ENCODE peak calls at places on chromosomes 12 and 14, in eight cellular contexts. I, L, Q, P, A, K, D and X are unnamed samples.

GRCh38 chr12:59649203-59649602 is 53.4 kb downstream of the SLC16A7 start:
- DNase-seq in D (no peak), L (no peak), Q (no peak), K (no peak), P (no peak), A (no peak), I (no peak), X (no peak)

GRCh38 chr12:3837049-3837448 is 36.1 kb downstream of the PARP11 start:
- DNase-seq in D (no peak), A (peak), P (no peak), Q (no peak), L (no peak), I (no peak), K (peak), X (no peak)

GRCh38 chr12:49970658-49971057 is 2.1 kb upstream of the AQP6 start:
- DNase-seq in A (no peak), L (peak), D (no peak), Q (no peak), I (no peak), K (no peak), P (no peak), X (no peak)

GRCh38 chr12:117053597-117054201 is 45.5 kb downstream of the TESC start:
- DNase-seq in K (no peak), D (no peak), P (no peak), Q (no peak), L (no peak), I (no peak), A (no peak), X (no peak)

GRCh38 chr14:44453433-44454171 is 53.5 kb downstream of the FSCB start:
- DNase-seq in D (no peak), Q (no peak), I (no peak), P (no peak), A (no peak), L (no peak), K (no peak), X (no peak)

GRCh38 chr14:68476212-68476964 is 316.5 kb downstream of the ZFP36L1 start:
- DNase-seq in Q (peak), L (no peak), K (no peak), I (no peak), A (peak), D (no peak), P (peak), X (no peak)

GRCh38 chr12:76144253-76144564 is 59.7 kb upstream of the NAP1L1 start:
- DNase-seq in Q (no peak), L (no peak), I (no peak), P (no peak), D (no peak), K (peak), A (no peak), X (no peak)

GRCh38 chr14:34713681-34714319 is 593 bp downstream of the CFL2 start:
- DNase-seq in P (no peak), A (peak), I (peak), D (no peak), Q (peak), L (no peak), K (peak), X (no peak)

GRCh38 chr12:67991158-67991557 is 1.9 kb downstream of the IFNG-AS1 start:
- DNase-seq in L (no peak), D (no peak), K (no peak), A (no peak), I (no peak), Q (no peak), P (no peak), X (no peak)

GRCh38 chr12:79127268-79127895 is 262.8 kb downstream of the SYT1 start:
- DNase-seq in I (no peak), Q (no peak), A (no peak), K (no peak), P (no peak), L (no peak), D (no peak), X (no peak)

GRCh38 chr12:6426882-6427671 is 17.7 kb upstream of the CD27 start:
- DNase-seq in A (no peak), K (no peak), L (peak), P (peak), D (no peak), I (peak), Q (no peak), X (no peak)

GRCh38 chr14:83164016-83164415 is 1630.4 kb upstream of the SEL1L start:
- DNase-seq in P (no peak), I (no peak), K (peak), D (no peak), A (no peak), Q (no peak), L (no peak), X (no peak)

GRCh38 chr14:84312551-84312950 is 1217.4 kb upstream of the FLRT2 start:
- DNase-seq in K (no peak), Q (no peak), P (no peak), I (no peak), L (no peak), D (no peak), A (no peak), X (no peak)

GRCh38 chr14:93207468-93208308 is 632 bp downstream of the UBR7 start:
- DNase-seq in P (no peak), Q (no peak), A (peak), K (peak), I (no peak), L (peak), D (peak), X (peak)

GRCh38 chr12:77685112-77685511 is 145.6 kb upstream of the NAV3 start:
- DNase-seq in A (peak), P (peak), D (peak), Q (peak), I (peak), K (peak), L (no peak), X (peak)

GRCh38 chr14:61322799-61323290 is 1.5 kb downstream of the PRKCH start:
- DNase-seq in Q (no peak), D (no peak), P (no peak), A (peak), L (no peak), I (no peak), K (peak), X (no peak)

GRCh38 chr14:91927216-91927615 is 20.3 kb downstream of the FBLN5 start:
- DNase-seq in L (no peak), I (no peak), Q (no peak), P (no peak), A (no peak), K (no peak), D (no peak), X (no peak)

GRCh38 chr14:97602438-97603117 is 805.4 kb downstream of the VRK1 start:
- DNase-seq in A (no peak), K (no peak), L (no peak), Q (no peak), D (no peak), P (no peak), I (no peak), X (peak)

GRCh38 chr14:45649051-45649450 is 396.0 kb upstream of the MIS18BP1 start:
- DNase-seq in D (no peak), A (no peak), P (no peak), L (no peak), Q (no peak), I (no peak), K (no peak), X (no peak)

GRCh38 chr14:52025952-52026510 is 36.7 kb downstream of the RTRAF start:
- DNase-seq in P (no peak), D (no peak), I (no peak), K (peak), Q (no peak), A (no peak), L (no peak), X (no peak)

GRCh38 chr14:59187802-59188460 is 536 bp upstream of the DAAM1 start:
- DNase-seq in K (peak), Q (peak), I (no peak), D (peak), A (peak), P (peak), L (peak), X (peak)

GRCh38 chr12:88553941-88554658 is 26.2 kb downstream of the KITLG start:
- DNase-seq in K (peak), A (no peak), D (no peak), I (no peak), P (no peak), L (no peak), Q (no peak), X (no peak)

GRCh38 chr12:21438643-21439042 is 1.2 kb downstream of the PYROXD1 start:
- DNase-seq in A (no peak), K (no peak), I (no peak), L (no peak), Q (no peak), D (no peak), P (no peak), X (no peak)

GRCh38 chr12:89263153-89263552 is 89.1 kb downstream of the DUSP6 start:
- DNase-seq in I (no peak), K (no peak), A (no peak), L (no peak), D (no peak), P (no peak), Q (no peak), X (no peak)

GRCh38 chr12:402127-402456 is 648 bp downstream of the CCDC77 start:
- DNase-seq in L (no peak), K (peak), P (no peak), D (peak), A (peak), I (no peak), Q (no peak), X (peak)

GRCh38 chr14:50955373-50956043 is 11.2 kb upstream of the PYGL start:
- DNase-seq in I (no peak), P (no peak), K (peak), L (no peak), Q (peak), D (peak), A (peak), X (peak)

GRCh38 chr14:37796703-37797416 is 201.4 kb downstream of the TTC6 start:
- DNase-seq in A (no peak), P (no peak), K (no peak), D (no peak), Q (no peak), L (no peak), I (no peak), X (no peak)

GRCh38 chr14:60095781-60096450 is 4.2 kb downstream of the PCNX4 start:
- DNase-seq in K (no peak), A (no peak), Q (no peak), L (no peak), I (no peak), D (no peak), P (no peak), X (no peak)

GRCh38 chr12:130335517-130336392 is 1.9 kb upstream of the PIWIL1 start:
- DNase-seq in K (peak), A (peak), Q (no peak), I (no peak), D (no peak), L (no peak), P (no peak), X (peak)

GRCh38 chr12:34033628-34034296 is 11.5 kb downstream of the ALG10 start:
- DNase-seq in L (no peak), P (no peak), A (peak), I (no peak), K (peak), D (no peak), Q (no peak), X (no peak)

GRCh38 chr14:63275611-63276010 is 43.1 kb downstream of the GPHB5 start:
- DNase-seq in K (no peak), I (no peak), L (no peak), A (peak), P (no peak), Q (no peak), D (no peak), X (no peak)

GRCh38 chr14:84409435-84409834 is 1120.5 kb upstream of the FLRT2 start:
- DNase-seq in K (no peak), I (no peak), D (no peak), A (no peak), P (no peak), Q (no peak), L (no peak), X (no peak)

GRCh38 chr14:52370406-52370911 is 56.3 kb downstream of the PTGER2 start:
- DNase-seq in Q (no peak), D (no peak), I (no peak), K (no peak), L (no peak), P (no peak), A (no peak), X (no peak)

GRCh38 chr12:13596714-13597113 is 384.7 kb downstream of the GRIN2B start:
- DNase-seq in L (no peak), A (no peak), K (no peak), Q (no peak), D (no peak), I (no peak), P (no peak), X (no peak)

GRCh38 chr12:112967306-112967705 is 11.0 kb upstream of the OAS2 start:
- DNase-seq in K (no peak), L (no peak), Q (no peak), D (no peak), P (peak), A (no peak), I (no peak), X (no peak)

GRCh38 chr12:53495903-53496751 is 3.1 kb downstream of the MAP3K12 start:
- DNase-seq in P (no peak), Q (peak), I (peak), L (no peak), A (peak), D (peak), K (peak), X (no peak)

GRCh38 chr12:1805441-1806081 is 14.8 kb upstream of the LRTM2 start:
- DNase-seq in D (peak), P (no peak), Q (no peak), K (no peak), A (no peak), L (peak), I (no peak), X (no peak)

GRCh38 chr12:28320353-28320752 is 130.1 kb downstream of the CCDC91 start:
- DNase-seq in L (no peak), P (no peak), Q (no peak), A (no peak), D (no peak), I (no peak), K (no peak), X (no peak)

GRCh38 chr14:74938873-74939495 is 15.9 kb upstream of the RPS6KL1 start:
- DNase-seq in L (no peak), K (no peak), P (no peak), D (no peak), A (no peak), Q (no peak), I (no peak), X (no peak)

GRCh38 chr12:71441350-71441748 is 1.8 kb downstream of the LGR5 start:
- DNase-seq in I (no peak), Q (no peak), L (no peak), A (no peak), K (no peak), P (no peak), D (no peak), X (no peak)

GRCh38 chr12:71439613-71440392 is at the start of gene LGR5:
- DNase-seq in L (peak), Q (no peak), P (peak), D (peak), K (peak), A (peak), I (peak), X (peak)

GRCh38 chr12:71442567-71442931 is 3.0 kb downstream of the LGR5 start:
- DNase-seq in P (no peak), Q (no peak), K (no peak), I (no peak), L (no peak), A (no peak), D (no peak), X (no peak)

GRCh38 chr12:71440393-71441349 is 1.1 kb downstream of the LGR5 start:
- DNase-seq in Q (no peak), I (no peak), A (peak), P (no peak), L (no peak), K (peak), D (peak), X (peak)

GRCh38 chr12:71441836-71442566 is 2.4 kb downstream of the LGR5 start:
- DNase-seq in Q (no peak), D (no peak), I (no peak), A (no peak), K (no peak), P (no peak), L (no peak), X (no peak)
- TF ChIP-seq CTCF in Q (no peak), D (no peak), I (no peak), A (no peak), K (no peak), P (no peak), L (no peak), X (no peak)

DNA sequence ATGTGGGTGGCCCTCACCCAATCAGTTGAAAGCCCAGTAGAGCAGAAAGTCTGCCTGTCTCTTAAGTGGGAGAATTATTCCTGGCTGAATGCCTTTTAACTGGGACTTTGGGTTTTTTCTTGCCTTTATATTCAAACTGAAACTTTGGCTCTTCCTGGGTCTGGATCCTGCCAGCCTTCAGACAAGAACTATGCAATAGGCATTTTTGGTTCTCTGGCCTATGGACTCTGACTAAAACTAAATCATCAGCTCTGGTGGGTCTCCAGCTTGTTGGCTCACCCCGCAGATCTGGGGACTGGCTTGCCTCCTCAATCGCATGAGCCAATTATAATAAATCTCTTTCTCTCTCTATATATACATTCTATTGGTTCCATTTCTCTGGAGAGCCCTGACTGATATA is 173.0 kb upstream of the IGF1 start:
- DNase-seq in D (no peak), P (no peak), Q (no peak), L (no peak), K (no peak), I (no peak), A (no peak), X (no peak)
- TF ChIP-seq CTCF in D (no peak), P (no peak), Q (no peak), L (no peak), K (no peak), I (no peak), A (no peak), X (no peak)

GRCh38 chr12:52025301-52026172 is 18.8 kb downstream of the TAMALIN start:
- DNase-seq in D (peak), A (peak), K (peak), Q (peak), I (peak), L (peak), P (peak), X (peak)
- TF ChIP-seq CTCF in D (peak), A (peak), K (peak), Q (peak), I (peak), L (peak), P (peak), X (peak)

DNA sequence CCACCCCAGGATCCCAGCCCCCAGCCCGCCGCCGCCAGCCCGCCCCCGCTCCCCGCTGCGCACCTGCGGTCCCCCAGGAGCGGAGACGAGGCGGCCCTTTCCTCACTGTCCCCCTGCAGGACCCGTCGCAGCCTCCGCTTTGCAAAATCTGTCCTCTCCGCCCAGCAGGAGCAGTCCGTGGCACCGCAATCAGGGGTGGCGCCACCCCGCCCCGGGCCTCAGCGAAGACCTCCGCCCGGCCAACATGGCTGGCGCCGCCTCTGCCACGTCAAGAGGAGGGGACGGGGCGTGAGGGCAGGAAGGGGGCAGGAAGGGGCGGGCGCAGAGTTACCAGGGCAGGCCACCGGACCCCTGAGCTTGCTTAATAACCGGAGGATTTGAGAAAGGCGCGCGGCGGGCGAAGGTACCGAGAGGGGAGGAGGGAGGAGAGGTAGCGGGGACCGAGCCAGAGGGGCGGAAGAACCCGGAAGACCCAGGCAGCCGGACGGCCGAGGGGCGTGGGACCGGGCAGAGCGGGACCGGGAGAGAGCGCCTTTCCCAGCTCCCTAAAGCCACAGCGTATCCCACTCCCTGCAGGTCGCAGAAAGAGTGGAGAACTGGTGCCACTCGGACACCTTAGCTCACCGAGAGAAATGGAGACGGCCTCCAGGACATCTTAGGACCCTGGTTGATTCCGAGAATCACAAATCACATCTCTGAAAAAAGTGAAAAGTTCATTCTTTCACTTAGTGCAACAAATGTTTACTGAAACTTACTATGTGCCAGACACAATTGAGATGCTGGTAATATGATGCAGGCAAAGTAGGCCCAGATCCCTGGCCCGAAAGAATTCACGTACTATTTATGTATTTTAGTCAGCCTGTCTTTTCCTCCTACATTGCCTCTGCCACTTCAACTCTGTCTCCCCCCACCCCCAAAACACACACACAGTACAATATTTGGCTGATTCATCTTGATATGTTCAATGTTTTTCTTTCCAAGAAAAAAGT is at the start of gene SEC23A:
- DNase-seq in A (peak), D (peak), K (peak), I (peak), Q (peak), L (peak), P (peak), X (peak)
- TF ChIP-seq CTCF in A (no peak), D (no peak), K (no peak), I (no peak), Q (peak), L (no peak), P (peak), X (no peak)

DNA sequence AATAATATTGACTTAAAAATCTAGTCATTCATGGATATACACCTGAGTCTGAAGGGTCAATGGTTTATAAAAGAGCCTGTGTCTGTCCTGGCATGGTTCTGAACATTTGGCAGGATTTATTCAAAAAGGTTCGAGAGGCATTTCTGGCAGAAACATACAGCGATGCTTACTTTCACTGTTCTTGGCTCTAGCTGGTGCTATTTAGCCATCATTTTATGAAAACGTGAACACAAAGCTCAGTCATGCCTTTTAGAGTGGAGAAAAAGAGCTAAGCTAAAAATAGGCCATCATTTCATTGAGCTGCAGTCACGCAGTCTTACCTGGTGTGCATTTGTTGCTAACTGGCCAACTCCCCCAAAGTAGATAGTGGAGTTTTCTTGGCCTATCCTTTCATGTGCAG is 1209.5 kb downstream of the SLC16A7 start:
- DNase-seq in L (no peak), P (no peak), A (no peak), D (no peak), K (peak), Q (no peak), I (no peak), X (no peak)
- TF ChIP-seq CTCF in L (no peak), P (no peak), A (no peak), D (no peak), K (no peak), Q (no peak), I (no peak), X (no peak)